ENCODE peak calls at places on chromosomes 6 and 20, in five cellular contexts. N is IMR-90, Y is A673, D is cardiac muscle cell, E is A549. K is an unnamed sample.

GRCh38 chr6:146876271-146877151 is 277.7 kb downstream of the ADGB start:
- DNase-seq in D (peak; percentile 70), E (no peak), Y (peak; percentile 18), N (peak; percentile 8), K (no peak)

GRCh38 chr6:93516441-93516840 is 97.1 kb upstream of the EPHA7 start:
- DNase-seq in N (no peak), Y (no peak), E (no peak), D (no peak), K (no peak)

GRCh38 chr6:67882436-67883311 is 752.4 kb upstream of the ADGRB3 start:
- DNase-seq in N (no peak), D (no peak), E (no peak), Y (no peak), K (no peak)

GRCh38 chr20:21156266-21156665 is 30.4 kb downstream of the KIZ start:
- DNase-seq in D (peak; percentile 82), E (no peak), N (peak; percentile 77), Y (no peak), K (no peak)

GRCh38 chr6:170372380-170373325 is 66.1 kb downstream of the FAM120B start:
- DNase-seq in D (no peak), N (no peak), E (no peak), Y (no peak), K (no peak)

GRCh38 chr20:47973519-47974233 is 188.4 kb upstream of the SULF2 start:
- DNase-seq in Y (no peak), D (peak; percentile 53), N (no peak), E (no peak), K (no peak)

GRCh38 chr6:13217206-13217905 is 111.0 kb downstream of the TBC1D7 start:
- DNase-seq in N (peak; percentile 34), D (peak; percentile 70), E (no peak), Y (no peak), K (no peak)

GRCh38 chr6:44072959-44073611 is 54.2 kb downstream of the MRPL14 start:
- DNase-seq in N (peak; percentile 88), Y (peak; percentile 95), D (peak; percentile 91), E (peak; percentile 72), K (no peak)

GRCh38 chr20:63966172-63966943 is 3.4 kb downstream of the ZNF512B start:
- DNase-seq in Y (no peak), D (no peak), E (no peak), N (no peak), K (no peak)

GRCh38 chr20:615494-615893 is 5.4 kb upstream of the TCF15 start:
- DNase-seq in Y (no peak), E (no peak), D (no peak), N (no peak), K (no peak)

DNA sequence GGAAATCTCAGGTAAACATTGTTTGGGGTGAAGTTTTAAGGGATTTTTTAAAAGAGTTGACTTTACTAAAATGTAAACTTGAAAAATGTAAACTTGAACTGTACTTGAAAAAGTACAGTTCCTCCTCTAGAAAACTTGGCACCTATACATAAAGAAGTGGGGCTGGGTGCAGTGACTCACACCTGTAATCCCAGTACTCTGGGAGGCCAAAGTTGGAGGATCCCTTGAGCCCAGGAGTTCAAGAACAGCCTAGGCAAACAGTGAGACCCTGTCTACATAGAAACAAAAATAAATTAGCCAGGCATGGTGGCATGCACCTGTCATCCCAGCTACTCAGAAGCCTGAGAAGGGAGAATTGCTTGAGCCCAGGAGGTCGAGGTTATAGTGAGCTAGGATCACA is 7.2 kb downstream of the BTBD9 start:
- DNase-seq in N (no peak), E (no peak), D (no peak), Y (no peak), K (no peak)
- H3K27ac ChIP-seq in N (no peak overlapping the region), E (no peak overlapping the region), D (no peak overlapping the region), Y (no peak overlapping the region), K (no peak overlapping the region)

DNA sequence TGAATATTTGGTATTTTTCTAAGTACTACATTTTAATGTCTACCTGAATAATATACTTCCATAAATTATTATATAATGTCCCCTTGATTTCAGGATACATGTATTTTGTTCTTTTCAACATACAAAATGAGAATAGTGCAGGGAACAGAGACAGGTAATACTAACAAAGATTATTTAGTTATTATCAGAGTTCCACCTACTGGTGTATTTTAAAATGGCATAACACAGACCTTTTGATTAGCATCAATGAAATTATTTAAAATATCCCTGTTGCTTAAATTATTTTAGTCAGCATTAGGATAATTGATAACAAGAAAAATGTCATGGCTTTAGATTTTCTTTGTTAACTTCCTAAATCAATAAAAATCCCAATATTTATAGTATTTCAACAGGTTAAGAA is 184.0 kb downstream of the PRDM13 start:
- DNase-seq in E (no peak), D (no peak), N (no peak), Y (peak; percentile 5), K (no peak)
- TF ChIP-seq CTCF in E (peak; percentile 8), D (no peak), N (peak; percentile 20), Y (peak; percentile 40), K (no peak)

GRCh38 chr6:149497365-149497764 is 12.6 kb upstream of the ZC3H12D start:
- DNase-seq in Y (no peak), N (no peak), D (no peak), E (no peak), K (no peak)

GRCh38 chr6:149489967-149490366 is 5.2 kb upstream of the ZC3H12D start:
- DNase-seq in D (no peak), N (no peak), E (no peak), Y (no peak), K (no peak)

GRCh38 chr6:149492798-149493165 is 8.0 kb upstream of the ZC3H12D start:
- DNase-seq in E (no peak), N (no peak), D (no peak), Y (no peak), K (no peak)

GRCh38 chr6:149488815-149489214 is 4.0 kb upstream of the ZC3H12D start:
- DNase-seq in E (no peak), Y (no peak), N (no peak), D (no peak), K (no peak)

GRCh38 chr6:149493697-149494334 is 9.0 kb upstream of the ZC3H12D start:
- DNase-seq in N (no peak), Y (no peak), E (no peak), D (no peak), K (no peak)
- H3K4me3 ChIP-seq in N (no peak overlapping the region), Y (no peak overlapping the region), E (no peak overlapping the region), D (no peak overlapping the region), K (no peak overlapping the region)

GRCh38 chr6:71405416-71405815 is 116.8 kb downstream of the OGFRL1 start:
- DNase-seq in N (no peak), D (no peak), E (no peak), Y (no peak), K (no peak)

GRCh38 chr6:71406871-71407860 is 118.6 kb downstream of the OGFRL1 start:
- DNase-seq in Y (peak; percentile 42), N (no peak), D (no peak), E (no peak), K (no peak)

GRCh38 chr6:71404145-71404966 is 115.7 kb downstream of the OGFRL1 start:
- DNase-seq in E (no peak), Y (peak; percentile 37), N (peak; percentile 76), D (peak; percentile 88), K (no peak)

GRCh38 chr6:71403422-71404134 is 115.0 kb downstream of the OGFRL1 start:
- DNase-seq in N (no peak), Y (no peak), E (no peak), D (peak; percentile 44), K (no peak)

GRCh38 chr6:71404967-71405278 is 116.3 kb downstream of the OGFRL1 start:
- DNase-seq in D (no peak), Y (no peak), N (no peak), E (no peak), K (no peak)
- H3K27ac ChIP-seq in D (peak overlapping the region; percentile 6), Y (no peak overlapping the region), N (peak overlapping the region; percentile 8), E (peak overlapping the region; percentile 98), K (peak overlapping the region; percentile 36)

GRCh38 chr6:159118941-159119340 is 50.3 kb upstream of the FNDC1 start:
- DNase-seq in N (no peak), D (no peak), E (no peak), Y (no peak), K (no peak)
- TF ChIP-seq CTCF in N (no peak), D (no peak), E (no peak), Y (no peak), K (no peak)

GRCh38 chr6:144006731-144007454 is 1.2 kb downstream of the PLAGL1 start:
- DNase-seq in D (peak; percentile 65), N (peak; percentile 75), Y (no peak), E (peak; percentile 11), K (no peak)
- H3K4me3 ChIP-seq in D (peak overlapping the region; percentile 64), N (peak overlapping the region; percentile 69), Y (peak overlapping the region; percentile 40), E (peak overlapping the region; percentile 58), K (peak overlapping the region; percentile 76)

GRCh38 chr20:57508831-57509230 is 16.1 kb downstream of the CTCFL start:
- DNase-seq in D (no peak), Y (no peak), E (no peak), N (no peak), K (no peak)

GRCh38 chr20:57514273-57514751 is 10.6 kb downstream of the CTCFL start:
- DNase-seq in N (peak; percentile 64), D (peak; percentile 84), E (peak; percentile 68), Y (peak; percentile 68), K (no peak)

GRCh38 chr20:57509665-57510237 is 15.2 kb downstream of the CTCFL start:
- DNase-seq in N (no peak), D (peak; percentile 23), Y (peak; percentile 10), E (peak; percentile 68), K (peak; percentile 53)

GRCh38 chr20:57513199-57513598 is 11.7 kb downstream of the CTCFL start:
- DNase-seq in Y (no peak), D (no peak), E (no peak), N (peak; percentile 49), K (no peak)

DNA sequence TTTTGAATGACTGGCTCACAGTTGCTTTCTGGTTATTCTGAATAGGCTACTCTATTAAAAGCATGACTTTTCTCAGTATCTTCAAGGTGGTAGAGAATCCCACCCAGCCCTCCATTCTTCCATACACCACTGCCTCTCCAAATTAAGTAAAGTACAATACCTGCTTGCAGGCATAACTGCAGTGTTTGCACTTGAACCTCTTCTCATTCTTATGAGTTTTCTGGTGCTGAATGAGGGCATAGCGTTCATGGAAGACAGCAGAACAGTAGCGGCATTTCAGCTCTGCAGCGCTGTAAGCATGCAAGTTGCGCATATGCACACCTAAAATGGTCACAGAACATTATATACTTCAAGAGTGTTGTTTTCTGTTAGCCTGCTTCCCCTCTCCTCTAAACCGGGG is 12.5 kb downstream of the CTCFL start:
- DNase-seq in Y (no peak), D (no peak), E (no peak), N (no peak), K (no peak)
- H3K27ac ChIP-seq in Y (no peak overlapping the region), D (no peak overlapping the region), E (no peak overlapping the region), N (no peak overlapping the region), K (no peak overlapping the region)

DNA sequence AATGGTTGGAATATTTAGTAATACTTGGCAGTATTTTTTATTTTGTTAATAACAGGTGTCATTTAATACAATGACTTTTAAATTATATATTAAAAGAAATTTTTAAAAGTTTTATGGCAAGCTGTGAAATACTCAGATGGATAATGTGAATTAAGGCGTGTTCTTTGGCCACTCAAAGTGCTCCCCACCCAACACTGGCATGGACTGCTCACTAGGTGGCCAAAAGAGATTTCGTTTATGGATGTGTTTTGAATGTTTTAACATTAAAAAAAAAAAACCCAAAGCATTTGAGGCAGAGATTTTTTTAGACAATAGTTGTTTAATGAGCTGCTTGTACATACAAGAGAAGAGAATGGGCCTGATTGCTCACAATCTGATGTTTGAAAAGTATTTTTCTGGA is 86.5 kb downstream of the QKI start:
- DNase-seq in N (no peak), E (no peak), D (no peak), Y (no peak), K (no peak)
- TF ChIP-seq CTCF in N (no peak), E (no peak), D (no peak), Y (no peak), K (no peak)

GRCh38 chr6:108156938-108157233 is 8.9 kb upstream of the NR2E1 start:
- DNase-seq in N (no peak), D (no peak), Y (no peak), E (no peak), K (no peak)
- H3K4me3 ChIP-seq in N (no peak overlapping the region), D (no peak overlapping the region), Y (no peak overlapping the region), E (no peak overlapping the region), K (peak overlapping the region; percentile 60)